ENCODE peak calls at places on chromosomes 5 and 9, in five cellular contexts. W is amniotic stem cell, F is cardiac muscle cell, P is AG08396, E is NB4. A is an unnamed sample.
A peak's percentile ranks its signal among the peaks of the same experiment; 100 is the strongest.

GRCh38 chr9:93126151-93126781 is 7.8 kb downstream of the NINJ1 start:
- DNase-seq in W (no peak), F (no peak), P (no peak), E (no peak), A (no peak)

GRCh38 chr5:95591490-95591901 is 28.4 kb upstream of the GPR150 start:
- DNase-seq in W (peak; percentile 64), F (no peak), P (peak; percentile 52), E (no peak), A (peak; percentile 49)

GRCh38 chr5:73793911-73794310 is 167.9 kb downstream of the ARHGEF28 start:
- DNase-seq in W (no peak), F (no peak), P (no peak), E (no peak), A (no peak)

GRCh38 chr5:10151656-10152055 is 98.0 kb downstream of the ATPSCKMT start:
- DNase-seq in W (no peak), F (no peak), P (no peak), E (no peak), A (no peak)

GRCh38 chr9:129414377-129415021 is 206.4 kb downstream of the C9orf50 start:
- DNase-seq in W (no peak), F (peak; percentile 36), P (peak; percentile 60), E (peak; percentile 40), A (no peak)

GRCh38 chr5:33195431-33196128 is 245.2 kb upstream of the TARS1 start:
- DNase-seq in W (peak; percentile 25), F (no peak), P (peak; percentile 2), E (no peak), A (peak; percentile 86)

GRCh38 chr9:95495988-95496387 is 20.8 kb downstream of the PTCH1 start:
- DNase-seq in W (no peak), F (no peak), P (no peak), E (no peak), A (no peak)

GRCh38 chr5:139445325-139446170 is 6.2 kb upstream of the DNAJC18 start:
- DNase-seq in W (no peak), F (peak; percentile 64), P (no peak), E (no peak), A (no peak)

GRCh38 chr5:93677344-93678021 is 63.9 kb downstream of the POU5F2 start:
- DNase-seq in W (peak; percentile 68), F (peak; percentile 89), P (peak; percentile 79), E (no peak), A (peak; percentile 75)

A was measured in SJSA1.